ENCODE peak calls at places on chromosomes 6 and 20, in nine cellular contexts. A, B, R, L, E, U, P, D and G are unnamed samples.

GRCh38 chr20:37142708-37143107 is 36.4 kb upstream of the RPN2 start:
- DNase-seq in L (no peak), D (no peak), R (no peak), A (no peak), U (no peak), B (no peak), P (no peak), E (no peak), G (no peak)

GRCh38 chr20:56409521-56409920 is 2.5 kb upstream of the CASS4 start:
- DNase-seq in L (no peak), D (no peak), R (peak; percentile 98), E (no peak), B (peak; percentile 22), A (no peak), U (no peak), P (peak; percentile 50), G (no peak)

GRCh38 chr20:56986931-56987720 is 279.3 kb downstream of the BMP7 start:
- DNase-seq in A (no peak), R (peak; percentile 78), L (no peak), U (no peak), E (no peak), D (no peak), B (peak; percentile 18), P (no peak), G (no peak)

GRCh38 chr6:156719720-156720563 is 57.2 kb upstream of the ARID1B start:
- DNase-seq in U (peak; percentile 98), D (peak; percentile 97), R (peak; percentile 97), L (peak; percentile 64), E (peak; percentile 95), B (peak; percentile 94), P (no peak), A (peak; percentile 73), G (peak; percentile 86)

GRCh38 chr6:34583461-34583860 is 27.3 kb upstream of the SPDEF start:
- DNase-seq in R (no peak), L (no peak), A (peak; percentile 10), D (no peak), E (no peak), B (no peak), U (no peak), P (no peak), G (peak; percentile 34)

GRCh38 chr20:460707-461106 is 1.6 kb downstream of the TBC1D20 start:
- DNase-seq in D (no peak), B (no peak), L (no peak), A (no peak), U (no peak), E (no peak), R (peak; percentile 44), P (no peak), G (no peak)

GRCh38 chr6:37807656-37808055 is 11.9 kb upstream of the ZFAND3 start:
- DNase-seq in A (no peak), P (no peak), R (no peak), E (no peak), B (no peak), D (peak; percentile 35), L (no peak), U (no peak), G (peak; percentile 57)

GRCh38 chr20:18684775-18685174 is 96.9 kb downstream of the DTD1 start:
- DNase-seq in P (no peak), R (no peak), U (no peak), B (no peak), A (no peak), L (no peak), E (no peak), D (no peak), G (no peak)

GRCh38 chr6:100554228-100554627 is 89.5 kb upstream of the SIM1 start:
- DNase-seq in E (no peak), A (no peak), D (no peak), U (no peak), R (no peak), P (no peak), B (no peak), L (no peak), G (no peak)

GRCh38 chr6:72905705-72906478 is 284.0 kb downstream of the KCNQ5 start:
- DNase-seq in P (no peak), L (no peak), B (no peak), U (no peak), R (no peak), D (no peak), E (no peak), A (no peak), G (no peak)

GRCh38 chr6:11700118-11700718 is 78.4 kb downstream of the ADTRP start:
- DNase-seq in R (peak; percentile 75), A (no peak), U (no peak), P (peak; percentile 65), D (no peak), E (no peak), B (no peak), L (peak; percentile 49), G (no peak)

GRCh38 chr20:59030911-59031310 is 1.2 kb downstream of the ATP5F1E start:
- DNase-seq in R (no peak), B (no peak), A (no peak), U (no peak), P (no peak), L (no peak), D (no peak), E (no peak), G (no peak)
- H3K36me3 ChIP-seq in R (peaks cover 35% of the 10 kb centered on the region), B (peaks cover 34% of the 10 kb centered on the region), A (peaks cover 15% of the 10 kb centered on the region), U (peaks cover 2% of the 10 kb centered on the region), P (peaks cover 74% of the 10 kb centered on the region), L (peaks cover 87% of the 10 kb centered on the region), D (peaks cover 12% of the 10 kb centered on the region), E (no peaks in the 10 kb centered on the region), G (peaks cover 64% of the 10 kb centered on the region)

GRCh38 chr6:75863784-75864183 is 114.7 kb downstream of the MYO6 start:
- DNase-seq in B (no peak), A (no peak), P (no peak), D (no peak), U (no peak), E (no peak), R (no peak), L (no peak), G (no peak)
- H3K36me3 ChIP-seq in B (peaks cover 9% of the 10 kb centered on the region), A (no peaks in the 10 kb centered on the region), P (no peaks in the 10 kb centered on the region), D (no peaks in the 10 kb centered on the region), U (no peaks in the 10 kb centered on the region), E (peaks cover 7% of the 10 kb centered on the region), R (peaks cover 12% of the 10 kb centered on the region), L (no peaks in the 10 kb centered on the region), G (peaks cover 63% of the 10 kb centered on the region)

GRCh38 chr20:45964024-45964423 is 8.0 kb downstream of the ZNF335 start:
- DNase-seq in U (no peak), A (no peak), B (no peak), D (no peak), L (no peak), P (no peak), R (no peak), E (no peak), G (no peak)
- H3K36me3 ChIP-seq in U (no peaks in the 10 kb centered on the region), A (peaks cover 62% of the 10 kb centered on the region), B (peaks cover 79% of the 10 kb centered on the region), D (peaks cover 16% of the 10 kb centered on the region), L (peaks cover 87% of the 10 kb centered on the region), P (peaks cover 94% of the 10 kb centered on the region), R (peaks cover 43% of the 10 kb centered on the region), E (peaks cover 40% of the 10 kb centered on the region), G (peaks cover 78% of the 10 kb centered on the region)

GRCh38 chr20:63284544-63284949 is 8.4 kb upstream of the COL20A1 start:
- DNase-seq in U (no peak), E (no peak), P (no peak), A (no peak), R (no peak), D (peak; percentile 12), B (no peak), L (no peak), G (no peak)

GRCh38 chr20:63284981-63285524 is 7.9 kb upstream of the COL20A1 start:
- DNase-seq in E (no peak), R (no peak), L (no peak), B (no peak), U (no peak), D (peak; percentile 2), A (no peak), P (no peak), G (no peak)

GRCh38 chr20:63282946-63283345 is 10.0 kb upstream of the COL20A1 start:
- DNase-seq in L (no peak), B (no peak), D (peak; percentile 10), A (no peak), E (no peak), P (no peak), R (no peak), U (no peak), G (no peak)

GRCh38 chr20:63283397-63284082 is 9.4 kb upstream of the COL20A1 start:
- DNase-seq in A (no peak), P (no peak), R (no peak), U (no peak), D (peak; percentile 11), B (no peak), L (no peak), E (no peak), G (no peak)

GRCh38 chr20:63284083-63284440 is 8.9 kb upstream of the COL20A1 start:
- DNase-seq in U (no peak), A (no peak), P (no peak), D (no peak), B (no peak), E (no peak), R (no peak), L (no peak), G (no peak)
- H3K36me3 ChIP-seq in U (no peaks in the 10 kb centered on the region), A (peaks cover 7% of the 10 kb centered on the region), P (peaks cover 20% of the 10 kb centered on the region), D (peaks cover 6% of the 10 kb centered on the region), B (peaks cover 92% of the 10 kb centered on the region), E (peaks cover 3% of the 10 kb centered on the region), R (peaks cover 24% of the 10 kb centered on the region), L (peaks cover 29% of the 10 kb centered on the region), G (peaks cover 28% of the 10 kb centered on the region)

DNA sequence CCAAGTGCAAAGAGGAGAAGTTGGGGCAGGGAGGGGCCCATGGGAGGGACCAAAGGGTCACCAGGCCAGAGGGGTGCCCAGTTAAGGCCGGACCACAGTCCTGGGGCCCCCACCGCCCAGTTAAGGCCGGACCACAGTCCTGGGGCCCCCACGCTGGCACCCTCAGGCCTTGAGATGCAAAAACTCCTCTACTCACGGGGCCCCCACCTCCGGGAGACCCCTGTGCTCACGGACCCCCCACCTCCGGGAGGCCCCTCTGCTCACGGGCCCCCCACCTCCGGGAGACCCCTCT is 16.9 kb downstream of the KCNQ2 start:
- DNase-seq in L (no peak), P (no peak), A (no peak), E (no peak), B (no peak), D (no peak), R (no peak), U (no peak), G (no peak)
- H3K36me3 ChIP-seq in L (no peaks in the 10 kb centered on the region), P (no peaks in the 10 kb centered on the region), A (no peaks in the 10 kb centered on the region), E (no peaks in the 10 kb centered on the region), B (no peaks in the 10 kb centered on the region), D (no peaks in the 10 kb centered on the region), R (no peaks in the 10 kb centered on the region), U (no peaks in the 10 kb centered on the region), G (no peaks in the 10 kb centered on the region)